ENCODE peak calls at places on chromosomes 11 and 22, in seven cellular contexts. J is A549, P is body of pancreas, B is adrenal gland, D is uterus, G is esophagus squamous epithelium, X is Peyer's patch. W is an unnamed sample. For H3K4me1, the result is how much of the 10 kb centered on the place peaks cover.

GRCh38 chr11:30432716-30433115 is 109.8 kb downstream of the ARL14EP start:
- DNase-seq in D (no peak), X (no peak), P (no peak), J (no peak), B (no peak), G (no peak), W (no peak)

GRCh38 chr11:3007404-3008010 is 15.4 kb upstream of the NAP1L4 start:
- DNase-seq in D (no peak), X (peak), G (no peak), P (no peak), J (no peak), B (no peak), W (no peak)

GRCh38 chr11:12784445-12784844 is 110.2 kb downstream of the TEAD1 start:
- DNase-seq in J (no peak), D (no peak), G (no peak), X (no peak), B (no peak), P (no peak), W (no peak)

GRCh38 chr22:41801886-41802285 is 1.4 kb downstream of the CCDC134 start:
- DNase-seq in D (no peak), X (no peak), G (no peak), B (no peak), P (no peak), J (no peak), W (no peak)

GRCh38 chr11:79902493-79902892 is 461.7 kb upstream of the TENM4 start:
- DNase-seq in D (no peak), B (no peak), P (no peak), G (no peak), J (no peak), X (no peak), W (no peak)

GRCh38 chr11:125429174-125429707 is 66.8 kb downstream of the FEZ1 start:
- DNase-seq in G (no peak), J (peak), X (no peak), B (peak), P (peak), D (no peak), W (peak)

GRCh38 chr11:117378966-117379865 is 51.6 kb downstream of the CEP164 start:
- DNase-seq in D (no peak), J (no peak), P (no peak), X (no peak), B (no peak), G (no peak), W (no peak)

GRCh38 chr11:132588366-132588765 is 943.9 kb downstream of the OPCML start:
- DNase-seq in X (no peak), J (no peak), B (no peak), D (no peak), P (no peak), G (no peak), W (no peak)

GRCh38 chr11:75858613-75859012 is 43.6 kb downstream of the UVRAG start:
- DNase-seq in G (no peak), P (no peak), J (no peak), B (no peak), X (no peak), D (no peak), W (no peak)

GRCh38 chr11:71283960-71284359 is 31.6 kb upstream of the SHANK2 start:
- DNase-seq in P (peak), G (no peak), X (peak), J (no peak), D (no peak), B (no peak), W (no peak)

GRCh38 chr11:134725939-134726639 is 314.0 kb upstream of the B3GAT1 start:
- DNase-seq in B (no peak), D (no peak), J (peak), X (peak), G (no peak), P (peak), W (no peak)

GRCh38 chr22:24432059-24432853 is 4.9 kb downstream of the ADORA2A start:
- DNase-seq in J (no peak), G (no peak), P (peak), B (peak), D (peak), X (peak), W (no peak)

GRCh38 chr11:2585566-2586090 is 114.2 kb downstream of the KCNQ1OT1 start:
- DNase-seq in J (no peak), G (no peak), B (peak), P (peak), X (no peak), D (no peak), W (no peak)

GRCh38 chr11:61580292-61580888 is 486 bp downstream of the SYT7 start:
- DNase-seq in G (no peak), B (no peak), X (no peak), P (peak), D (no peak), J (peak), W (no peak)

GRCh38 chr11:16815047-16815767 is 76.8 kb downstream of the C11orf58 start:
- DNase-seq in J (no peak), X (no peak), G (no peak), D (no peak), P (peak), B (peak), W (peak)

GRCh38 chr11:8207080-8208000 is 38.5 kb upstream of the RIC3 start:
- DNase-seq in X (no peak), D (no peak), P (no peak), B (no peak), J (no peak), G (no peak), W (no peak)

GRCh38 chr11:124841186-124841585 is 24.0 kb upstream of the ROBO3 start:
- DNase-seq in D (no peak), G (no peak), P (no peak), X (no peak), J (no peak), B (no peak), W (no peak)

GRCh38 chr11:29343465-29344333 is 673.1 kb downstream of the KCNA4 start:
- DNase-seq in X (peak), J (peak), G (peak), D (peak), B (peak), P (peak), W (peak)

GRCh38 chr22:19361501-19362103 is 69.9 kb downstream of the HIRA start:
- DNase-seq in P (no peak), D (no peak), G (no peak), J (no peak), X (no peak), B (no peak), W (no peak)

GRCh38 chr11:113148652-113149051 is 165.7 kb upstream of the TTC12 start:
- DNase-seq in P (no peak), J (no peak), G (no peak), B (no peak), X (no peak), D (no peak), W (no peak)

GRCh38 chr22:33379836-33380235 is 321.7 kb upstream of the SYN3 start:
- DNase-seq in G (no peak), B (no peak), D (no peak), P (no peak), X (no peak), J (no peak), W (no peak)

GRCh38 chr11:118532091-118532490 is 1.1 kb downstream of the TMEM25 start:
- DNase-seq in G (no peak), D (no peak), B (no peak), X (no peak), J (no peak), P (no peak), W (no peak)

GRCh38 chr11:121671276-121672168 is 218.8 kb upstream of the SORL1-AS1 start:
- DNase-seq in J (no peak), G (no peak), D (no peak), X (no peak), P (no peak), B (no peak), W (no peak)

GRCh38 chr11:106087815-106088435 is 10.5 kb downstream of the AASDHPPT start:
- DNase-seq in P (peak), G (no peak), B (peak), D (peak), X (no peak), J (no peak), W (no peak)

GRCh38 chr22:32389685-32390084 is 22.4 kb downstream of the RTCB start:
- DNase-seq in P (no peak), D (no peak), J (no peak), G (no peak), X (no peak), B (no peak), W (no peak)

GRCh38 chr11:6682591-6682935 is 577 bp downstream of the MRPL17 start:
- DNase-seq in P (no peak), B (no peak), J (no peak), D (no peak), G (no peak), X (no peak), W (no peak)

GRCh38 chr11:6681949-6682348 is 1.2 kb downstream of the MRPL17 start:
- DNase-seq in D (no peak), X (no peak), B (no peak), P (no peak), G (no peak), J (no peak), W (no peak)

GRCh38 chr11:6681505-6681904 is 1.6 kb downstream of the MRPL17 start:
- DNase-seq in B (no peak), D (no peak), X (no peak), P (no peak), G (no peak), J (no peak), W (no peak)

GRCh38 chr11:6686006-6686405 is 2.9 kb upstream of the MRPL17 start:
- DNase-seq in B (no peak), G (no peak), P (no peak), X (no peak), J (no peak), D (no peak), W (no peak)

GRCh38 chr11:6682936-6683861 is at the start of gene MRPL17:
- DNase-seq in P (peak), J (peak), B (peak), D (peak), X (peak), G (peak), W (peak)
- TF ChIP-seq POLR2A in P (peak), J (peak), B (peak), D (peak), X (peak), G (no peak), W (peak)

DNA sequence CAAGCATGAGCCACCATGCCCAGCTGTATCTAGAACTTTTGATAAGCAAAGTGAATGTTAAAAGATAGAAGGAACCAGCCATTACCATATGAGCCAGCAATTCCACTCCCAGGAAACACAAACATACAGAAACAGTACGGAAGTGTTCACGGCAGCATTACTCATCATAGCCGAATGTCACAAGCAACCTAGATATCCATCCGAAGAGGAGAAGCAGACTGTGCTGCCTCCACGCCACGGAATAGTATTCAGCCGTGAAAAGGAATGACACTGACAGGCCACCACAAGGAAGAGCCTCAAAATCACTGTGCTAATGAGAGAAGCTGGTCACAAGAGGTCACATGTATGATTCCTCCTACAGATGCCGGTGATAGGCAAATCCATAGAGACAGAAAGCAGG is 17.6 kb upstream of the MGAT3 start:
- DNase-seq in J (no peak), X (no peak), B (no peak), P (no peak), G (no peak), D (no peak), W (no peak)
- H3K4me1 ChIP-seq in J (under half), X (under half), B (under half), P (under half), G (under half), D (under half), W (under half)

GRCh38 chr11:57424137-57424801 is 2.7 kb downstream of the SLC43A3 start:
- DNase-seq in X (no peak), J (no peak), B (peak), G (no peak), P (no peak), D (no peak), W (no peak)

GRCh38 chr11:57426754-57427691 is at the start of gene SLC43A3:
- DNase-seq in X (peak), J (no peak), G (no peak), B (peak), D (peak), P (peak), W (peak)

GRCh38 chr11:57426439-57426753 is 525 bp downstream of the SLC43A3 start:
- DNase-seq in B (no peak), G (no peak), P (peak), X (no peak), D (no peak), J (no peak), W (no peak)

GRCh38 chr11:57425565-57426438 is 1.1 kb downstream of the SLC43A3 start:
- DNase-seq in J (no peak), B (peak), X (peak), P (peak), G (no peak), D (peak), W (peak)

DNA sequence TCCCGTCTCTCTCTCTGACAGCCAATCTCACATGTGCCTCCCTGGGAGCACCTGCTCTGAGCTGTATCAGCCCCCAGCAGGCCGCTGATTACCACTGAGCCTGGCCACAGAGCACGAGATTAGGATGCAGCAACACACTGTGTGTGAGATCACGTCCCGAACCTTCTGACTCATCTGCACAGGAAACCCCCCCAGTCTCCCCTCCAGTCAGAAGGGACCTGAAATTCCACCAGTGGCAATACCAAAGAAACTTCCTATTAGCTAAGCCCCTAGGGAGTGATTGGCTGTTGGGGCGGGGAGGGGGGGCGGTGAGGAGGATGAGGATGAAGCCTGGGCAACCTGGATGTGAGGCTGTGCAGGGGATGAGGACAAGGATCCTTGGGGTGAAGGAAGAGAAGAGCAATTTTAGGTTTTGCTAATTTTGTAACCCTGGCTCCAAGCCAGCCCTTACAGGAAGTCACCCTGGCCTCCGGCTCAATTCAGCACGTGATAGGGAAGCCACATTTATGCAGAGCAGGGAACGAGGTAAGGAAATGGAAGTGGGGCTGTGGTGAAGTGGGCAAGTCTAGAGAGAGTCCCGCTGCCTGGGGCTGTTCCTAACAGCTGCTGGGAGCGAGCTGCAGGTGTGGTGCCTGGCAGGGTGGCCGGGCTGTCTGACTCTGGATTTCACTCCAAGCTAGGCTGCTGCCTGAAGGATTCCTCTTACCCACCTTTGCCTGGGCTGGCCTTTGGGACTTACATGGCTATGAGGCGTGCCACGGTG is 1.9 kb downstream of the SLC43A3 start:
- DNase-seq in P (peak), B (peak), D (peak), X (peak), G (no peak), J (no peak), W (peak)
- TF ChIP-seq POLR2A in P (no peak), B (no peak), D (peak), X (no peak), G (no peak), J (no peak), W (no peak)

DNA sequence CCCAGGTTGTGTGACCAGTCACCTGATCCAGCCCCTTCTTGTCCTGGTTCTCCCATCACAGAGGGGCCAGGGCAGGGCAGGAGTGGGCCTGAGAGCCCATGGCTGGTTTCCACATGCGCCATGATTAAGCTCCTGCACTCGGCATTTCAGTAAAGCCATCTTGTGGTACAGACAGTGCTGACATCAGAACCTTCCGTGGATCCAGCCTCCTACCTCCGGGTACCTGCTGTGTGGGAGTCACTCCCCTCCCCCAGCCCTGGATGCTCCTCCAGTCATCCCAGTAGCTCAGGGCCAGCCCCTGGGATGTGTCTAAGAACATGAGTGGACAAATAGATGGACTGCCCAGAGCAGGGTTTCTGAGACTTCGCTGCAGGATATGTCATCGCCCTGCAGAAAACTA is 22.1 kb upstream of the MGAT3 start:
- DNase-seq in J (no peak), X (no peak), P (no peak), G (no peak), D (no peak), B (no peak), W (no peak)
- H3K4me1 ChIP-seq in J (under half), X (under half), P (under half), G (under half), D (under half), B (under half), W (under half)

GRCh38 chr22:17830041-17830961 is 56.0 kb upstream of the BID start:
- DNase-seq in X (peak), D (peak), J (peak), B (peak), G (peak), P (peak), W (peak)

GRCh38 chr22:17826151-17826550 is 51.9 kb upstream of the BID start:
- DNase-seq in G (no peak), B (no peak), J (no peak), D (no peak), X (no peak), P (no peak), W (no peak)

GRCh38 chr22:17827466-17827865 is 53.2 kb upstream of the BID start:
- DNase-seq in X (no peak), D (no peak), B (no peak), J (no peak), G (no peak), P (no peak), W (no peak)

GRCh38 chr22:17829691-17830040 is 55.4 kb upstream of the BID start:
- DNase-seq in D (no peak), J (no peak), P (no peak), B (no peak), X (no peak), G (no peak), W (no peak)

GRCh38 chr22:17828502-17829080 is 54.3 kb upstream of the BID start:
- DNase-seq in P (no peak), X (no peak), D (no peak), G (no peak), B (no peak), J (no peak), W (no peak)
- TF ChIP-seq POLR2A in P (no peak), X (no peak), D (no peak), G (no peak), B (no peak), J (no peak), W (no peak)

GRCh38 chr11:33935005-33935404 is 43.1 kb upstream of the LMO2 start:
- DNase-seq in D (no peak), P (no peak), G (no peak), X (no peak), B (no peak), J (no peak), W (no peak)
- H3K4me1 ChIP-seq in D (under half), P (under half), G (under half), X (under half), B (under half), J (under half), W (under half)

GRCh38 chr22:27387561-27387960 is 414.0 kb downstream of the MN1 start:
- DNase-seq in J (no peak), X (no peak), G (no peak), D (no peak), B (no peak), P (no peak), W (no peak)
- TF ChIP-seq POLR2A in J (no peak), X (no peak), G (no peak), D (no peak), B (no peak), P (no peak), W (no peak)

W was measured in gastrocnemius medialis.